ENCODE peak calls at places on chromosome 16, in eight cellular contexts. D is osteoblast, X is SJCRH30, S is stomach, P is dorsolateral prefrontal cortex, I is kidney epithelial cell, F is HCT116, L is mesenchymal stem cell. E is an unnamed sample. For H3K27me3, the result is how much of the 10 kb centered on the place peaks cover.

GRCh38 chr16:84724619-84725307 is 25.0 kb downstream of the USP10 start:
- DNase-seq in I (no peak), D (no peak), P (no peak), S (no peak), L (no peak), F (no peak), X (no peak), E (no peak)

GRCh38 chr16:15607700-15608396 is 35.1 kb downstream of the MARF1 start:
- DNase-seq in X (peak), D (no peak), S (no peak), F (no peak), I (no peak), P (no peak), L (peak), E (peak)

GRCh38 chr16:12406840-12407690 is 396.6 kb downstream of the CPPED1 start:
- DNase-seq in L (peak), P (peak), X (no peak), F (no peak), S (no peak), D (no peak), I (no peak), E (no peak)

GRCh38 chr16:7688811-7689210 is 356.2 kb downstream of the RBFOX1 start:
- DNase-seq in D (no peak), P (no peak), I (no peak), L (no peak), X (no peak), F (no peak), S (no peak), E (no peak)

GRCh38 chr16:35841632-35842031 is 2382.2 kb downstream of the TP53TG3F start:
- DNase-seq in D (no peak), I (no peak), X (no peak), P (no peak), L (no peak), S (no peak), F (no peak), E (no peak)

GRCh38 chr16:81575307-81575706 is 130.7 kb downstream of the CMIP start:
- DNase-seq in I (no peak), S (no peak), X (no peak), L (no peak), D (peak), P (no peak), F (no peak), E (no peak)

GRCh38 chr16:72832640-72833039 is 215.3 kb downstream of the ZFHX3 start:
- DNase-seq in F (no peak), L (peak), I (no peak), X (peak), P (peak), D (peak), S (peak), E (peak)

GRCh38 chr16:46875243-46875642 is 8.9 kb upstream of the GPT2 start:
- DNase-seq in X (no peak), F (no peak), L (no peak), I (no peak), D (no peak), S (no peak), P (no peak), E (no peak)

GRCh38 chr16:1194665-1195392 is 30.2 kb downstream of the TPSG1 start:
- DNase-seq in L (no peak), I (no peak), D (peak), X (no peak), S (no peak), P (no peak), F (no peak), E (no peak)

GRCh38 chr16:9286930-9287329 is 195.5 kb downstream of the HAPSTR1 start:
- DNase-seq in P (no peak), X (no peak), D (no peak), I (no peak), F (no peak), L (no peak), S (no peak), E (no peak)

GRCh38 chr16:9256196-9256595 is 164.8 kb downstream of the HAPSTR1 start:
- DNase-seq in D (no peak), X (peak), L (no peak), P (no peak), I (no peak), S (peak), F (peak), E (no peak)

GRCh38 chr16:74929636-74930035 is 55.3 kb downstream of the WDR59 start:
- DNase-seq in P (no peak), L (no peak), S (no peak), D (no peak), F (no peak), I (no peak), X (no peak), E (no peak)

GRCh38 chr16:52592778-52593177 is 45.8 kb upstream of the TOX3 start:
- DNase-seq in D (peak), X (no peak), S (no peak), L (no peak), F (no peak), P (no peak), I (no peak), E (no peak)

GRCh38 chr16:29810699-29811169 is 1.3 kb upstream of the PRRT2 start:
- DNase-seq in F (no peak), P (no peak), X (no peak), L (no peak), D (no peak), I (no peak), S (no peak), E (no peak)
- H3K27me3 ChIP-seq in F (under half), P (under half), X (under half), L (under half), D (under half), I (under half), S (under half), E (under half)

DNA sequence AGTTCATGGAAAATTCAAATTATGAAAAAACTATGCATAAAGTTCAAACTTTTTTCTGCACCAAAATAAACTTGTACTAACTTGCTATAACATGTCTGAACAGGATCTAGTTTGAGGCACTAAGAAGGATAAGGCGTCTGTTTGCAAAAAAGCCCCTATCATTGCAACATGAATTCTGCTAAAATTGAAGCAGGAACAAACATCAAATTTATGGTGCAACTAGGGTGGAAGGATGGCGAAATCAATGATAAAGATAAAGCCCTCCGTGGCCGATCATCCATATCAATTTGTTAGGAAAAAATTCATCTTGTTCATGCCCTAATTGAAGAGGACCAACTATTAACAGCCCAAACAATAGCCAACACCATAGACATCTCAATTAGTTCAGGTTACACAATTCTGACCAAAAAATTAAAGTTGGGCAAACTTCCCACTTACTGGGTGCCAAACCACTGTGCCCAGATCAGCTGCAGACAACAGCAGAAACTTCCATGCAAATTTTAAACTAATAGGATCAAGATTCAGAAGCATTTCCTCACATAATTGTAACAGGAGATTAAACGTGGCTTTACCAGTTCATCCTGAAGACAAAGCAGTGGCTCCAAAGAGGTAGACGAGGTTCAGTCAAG is 12.9 kb downstream of the IL21R start:
- DNase-seq in X (no peak), S (no peak), I (no peak), L (no peak), F (no peak), P (no peak), D (no peak), E (no peak)
- H3K4me3 ChIP-seq in X (peak), S (no peak), I (no peak), L (no peak), F (no peak), P (no peak), D (no peak), E (no peak)

GRCh38 chr16:85970712-85971220 is 71.8 kb downstream of the IRF8 start:
- DNase-seq in I (peak), F (no peak), P (no peak), X (no peak), S (no peak), D (no peak), L (no peak), E (no peak)
- H3K27me3 ChIP-seq in I (under half), F (half or more), P (under half), X (under half), S (under half), D (under half), L (under half), E (under half)

DNA sequence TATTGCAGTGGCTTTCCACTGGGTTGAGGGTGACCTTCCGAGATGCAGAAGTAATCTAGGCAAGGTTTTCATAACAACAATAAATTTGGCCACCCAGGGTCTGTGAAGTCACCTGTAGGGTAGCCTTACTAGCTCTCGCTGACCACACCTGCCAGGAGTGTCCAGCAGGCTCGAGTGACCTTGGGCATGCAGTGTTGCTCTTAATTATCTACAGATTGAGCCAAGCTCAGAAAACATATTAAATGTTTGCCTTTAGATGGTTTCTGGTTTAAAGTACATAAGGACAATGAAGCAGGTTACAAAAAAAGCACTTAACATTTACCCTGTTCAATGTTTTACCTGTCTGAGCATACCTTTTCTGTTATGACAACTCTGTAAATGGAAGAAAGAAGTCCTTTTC is 1.8 kb downstream of the TBC1D24 start:
- DNase-seq in S (no peak), P (no peak), L (no peak), I (no peak), X (no peak), F (no peak), D (no peak), E (no peak)
- H3K4me3 ChIP-seq in S (no peak), P (no peak), L (no peak), I (no peak), X (no peak), F (no peak), D (no peak), E (no peak)

DNA sequence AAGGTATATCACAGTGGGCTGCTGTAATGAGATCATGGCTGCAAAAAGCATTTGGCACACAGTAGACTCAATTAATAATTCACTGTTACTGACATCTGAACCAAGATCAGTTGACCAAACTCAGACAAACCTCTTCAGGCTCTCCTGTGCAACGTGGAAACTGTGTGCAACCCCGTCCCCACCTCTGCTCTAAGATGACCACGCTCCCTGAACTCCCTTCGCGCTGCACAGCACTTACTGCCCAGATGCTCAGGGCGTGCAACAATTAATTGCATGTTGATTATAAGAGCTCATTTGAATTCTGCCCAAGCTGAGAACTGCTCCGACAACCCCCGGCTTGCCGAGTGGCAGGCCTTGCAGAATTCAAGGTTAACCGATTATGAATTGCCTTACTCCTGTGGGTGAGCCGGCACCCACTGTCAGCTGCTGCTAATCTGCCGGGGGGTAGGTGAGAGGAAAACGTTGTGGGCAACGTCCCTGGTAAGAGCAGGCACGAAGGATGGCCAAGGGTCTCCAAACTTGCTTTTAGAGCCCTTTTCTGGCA is 1.3 kb upstream of the GSG1L start:
- DNase-seq in F (no peak), I (no peak), P (no peak), D (peak), S (no peak), L (no peak), X (no peak), E (no peak)
- H3K27me3 ChIP-seq in F (under half), I (under half), P (under half), D (half or more), S (under half), L (half or more), X (under half), E (half or more)

GRCh38 chr16:57846078-57846697 is 43.9 kb upstream of the KIFC3 start:
- DNase-seq in S (no peak), F (no peak), P (no peak), D (no peak), I (no peak), L (no peak), X (no peak), E (no peak)
- H3K4me3 ChIP-seq in S (no peak), F (no peak), P (no peak), D (no peak), I (no peak), L (no peak), X (no peak), E (no peak)

GRCh38 chr16:27813591-27813990 is 249.9 kb downstream of the GSG1L start:
- DNase-seq in F (no peak), L (no peak), P (peak), D (no peak), S (no peak), I (no peak), X (no peak), E (peak)
- H3K27me3 ChIP-seq in F (under half), L (under half), P (under half), D (under half), S (under half), I (under half), X (under half), E (under half)

DNA sequence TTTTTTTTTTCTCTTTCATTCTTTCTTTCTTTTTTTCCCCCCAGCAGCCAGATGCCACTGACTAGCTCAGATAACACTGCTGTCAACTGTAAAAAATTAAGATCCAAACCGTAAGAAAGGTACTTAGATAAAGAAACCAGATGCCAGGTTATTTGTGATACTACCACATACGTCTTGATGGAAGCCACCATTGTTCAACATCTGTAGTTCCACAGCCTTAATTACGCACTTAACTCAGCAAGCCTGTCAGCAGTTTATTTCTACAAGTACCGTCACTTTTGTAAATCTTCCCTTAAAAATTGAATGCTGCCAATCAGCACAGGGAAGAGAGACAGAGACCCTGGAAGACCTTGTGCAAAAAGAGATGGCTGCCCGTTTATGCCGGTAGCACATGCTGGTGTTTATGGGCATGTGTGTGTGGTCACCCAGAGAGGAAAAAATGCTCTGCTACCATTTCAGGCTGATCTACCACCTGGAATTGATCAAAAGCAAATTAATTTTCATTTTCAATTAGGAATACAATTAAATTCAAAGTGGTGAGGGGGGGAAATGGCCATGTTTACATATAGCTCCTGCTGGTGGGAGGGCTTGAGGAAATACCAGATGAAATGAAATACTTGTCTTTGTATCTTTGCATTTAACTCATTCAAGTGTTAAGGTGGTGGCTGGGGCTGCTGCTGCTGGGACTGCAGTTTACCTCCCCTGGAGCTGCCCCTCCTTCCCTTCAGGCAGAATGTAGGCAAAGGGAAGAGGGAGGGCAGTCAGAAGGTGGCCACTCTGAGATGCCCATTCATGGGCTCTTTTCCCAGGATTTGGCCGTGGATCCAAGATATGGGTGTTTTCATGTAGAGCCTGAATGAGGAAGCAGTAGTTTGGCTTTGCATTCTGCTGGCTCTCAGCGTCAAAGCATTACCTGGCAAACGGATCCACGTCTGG is 237.3 kb downstream of the IRX3 start:
- DNase-seq in I (no peak), P (no peak), D (no peak), X (no peak), L (no peak), S (no peak), F (no peak), E (no peak)
- H3K4me3 ChIP-seq in I (no peak), P (no peak), D (no peak), X (no peak), L (no peak), S (no peak), F (no peak), E (no peak)

GRCh38 chr16:90011908-90012501 is 7.3 kb downstream of the DBNDD1 start:
- DNase-seq in P (no peak), S (no peak), X (no peak), D (peak), L (no peak), I (no peak), F (no peak), E (no peak)
- H3K27me3 ChIP-seq in P (under half), S (under half), X (under half), D (under half), L (under half), I (under half), F (under half), E (under half)

E was measured in sigmoid colon.